ENCODE peak calls at places on chromosomes 5 and 9, in ten cellular contexts. One of them, this sample, is unnamed.

GRCh38 chr5:62477801-62478200 is 65.2 kb downstream of the IPO11 start:
- DNase-seq in sigmoid colon: no peak
- DNase-seq in breast epithelium: no peak
- DNase-seq in vagina: no peak
- DNase-seq in HCT116: no peak
- DNase-seq in suprapubic skin: no peak
- DNase-seq in prostate gland: no peak
- DNase-seq in K562: no peak
- DNase-seq in HepG2: no peak
- DNase-seq in H1: no peak
- DNase-seq in this sample: no peak

GRCh38 chr9:68705636-68706578 is 867 bp downstream of the PIP5K1B start:
- DNase-seq in sigmoid colon: peak
- DNase-seq in breast epithelium: no peak
- DNase-seq in vagina: no peak
- DNase-seq in HCT116: no peak
- DNase-seq in suprapubic skin: no peak
- DNase-seq in prostate gland: no peak
- DNase-seq in K562: peak
- DNase-seq in HepG2: peak
- DNase-seq in H1: no peak
- DNase-seq in this sample: peak

GRCh38 chr5:150024241-150024984 is 23.9 kb downstream of the HMGXB3 start:
- DNase-seq in sigmoid colon: no peak
- DNase-seq in breast epithelium: peak
- DNase-seq in vagina: no peak
- DNase-seq in HCT116: no peak
- DNase-seq in suprapubic skin: no peak
- DNase-seq in prostate gland: no peak
- DNase-seq in K562: peak
- DNase-seq in HepG2: no peak
- DNase-seq in H1: no peak
- DNase-seq in this sample: no peak

GRCh38 chr5:173764321-173765029 is 123.7 kb upstream of the CPEB4 start:
- DNase-seq in sigmoid colon: peak
- DNase-seq in breast epithelium: peak
- DNase-seq in vagina: peak
- DNase-seq in HCT116: peak
- DNase-seq in suprapubic skin: peak
- DNase-seq in prostate gland: peak
- DNase-seq in K562: peak
- DNase-seq in HepG2: peak
- DNase-seq in H1: no peak
- DNase-seq in this sample: no peak

GRCh38 chr5:90878081-90878480 is 319.5 kb downstream of the ADGRV1 start:
- DNase-seq in sigmoid colon: no peak
- DNase-seq in breast epithelium: no peak
- DNase-seq in vagina: no peak
- DNase-seq in HCT116: no peak
- DNase-seq in suprapubic skin: no peak
- DNase-seq in prostate gland: no peak
- DNase-seq in K562: no peak
- DNase-seq in HepG2: no peak
- DNase-seq in H1: no peak
- DNase-seq in this sample: no peak

GRCh38 chr5:146995878-146996277 is 117.3 kb upstream of the PPP2R2B start:
- DNase-seq in sigmoid colon: no peak
- DNase-seq in breast epithelium: no peak
- DNase-seq in vagina: no peak
- DNase-seq in HCT116: no peak
- DNase-seq in suprapubic skin: no peak
- DNase-seq in prostate gland: no peak
- DNase-seq in K562: no peak
- DNase-seq in HepG2: no peak
- DNase-seq in H1: no peak
- DNase-seq in this sample: no peak

GRCh38 chr5:98414938-98415337 is 358.5 kb upstream of the RGMB start:
- DNase-seq in sigmoid colon: no peak
- DNase-seq in breast epithelium: no peak
- DNase-seq in vagina: no peak
- DNase-seq in HCT116: no peak
- DNase-seq in suprapubic skin: no peak
- DNase-seq in prostate gland: no peak
- DNase-seq in K562: no peak
- DNase-seq in HepG2: no peak
- DNase-seq in H1: no peak
- DNase-seq in this sample: no peak

GRCh38 chr9:98158071-98158791 is 34.2 kb downstream of the CORO2A start:
- DNase-seq in sigmoid colon: no peak
- DNase-seq in breast epithelium: peak
- DNase-seq in vagina: no peak
- DNase-seq in HCT116: no peak
- DNase-seq in suprapubic skin: no peak
- DNase-seq in prostate gland: peak
- DNase-seq in K562: no peak
- DNase-seq in HepG2: peak
- DNase-seq in H1: no peak
- DNase-seq in this sample: no peak

GRCh38 chr5:149400304-149400703 is 21.2 kb upstream of the IL17B start:
- DNase-seq in sigmoid colon: peak
- DNase-seq in breast epithelium: no peak
- DNase-seq in vagina: no peak
- DNase-seq in HCT116: no peak
- DNase-seq in suprapubic skin: no peak
- DNase-seq in prostate gland: no peak
- DNase-seq in K562: peak
- DNase-seq in HepG2: peak
- DNase-seq in H1: no peak
- DNase-seq in this sample: no peak

GRCh38 chr5:83331842-83332241 is 139.7 kb upstream of the VCAN start:
- DNase-seq in sigmoid colon: no peak
- DNase-seq in breast epithelium: no peak
- DNase-seq in vagina: no peak
- DNase-seq in HCT116: no peak
- DNase-seq in suprapubic skin: no peak
- DNase-seq in prostate gland: no peak
- DNase-seq in K562: no peak
- DNase-seq in HepG2: no peak
- DNase-seq in H1: no peak
- DNase-seq in this sample: no peak

GRCh38 chr5:45277860-45278259 is 418.3 kb downstream of the HCN1 start:
- DNase-seq in sigmoid colon: no peak
- DNase-seq in breast epithelium: no peak
- DNase-seq in vagina: no peak
- DNase-seq in HCT116: peak
- DNase-seq in suprapubic skin: no peak
- DNase-seq in prostate gland: no peak
- DNase-seq in K562: no peak
- DNase-seq in HepG2: peak
- DNase-seq in H1: no peak
- DNase-seq in this sample: no peak

GRCh38 chr5:157944938-157945337 is 86.0 kb upstream of the CLINT1 start:
- DNase-seq in sigmoid colon: no peak
- DNase-seq in breast epithelium: no peak
- DNase-seq in vagina: no peak
- DNase-seq in HCT116: no peak
- DNase-seq in suprapubic skin: no peak
- DNase-seq in prostate gland: no peak
- DNase-seq in K562: no peak
- DNase-seq in HepG2: no peak
- DNase-seq in H1: no peak
- DNase-seq in this sample: no peak

GRCh38 chr9:92657296-92658094 is 12.4 kb downstream of the IPPK start:
- DNase-seq in sigmoid colon: no peak
- DNase-seq in breast epithelium: no peak
- DNase-seq in vagina: peak
- DNase-seq in HCT116: no peak
- DNase-seq in suprapubic skin: peak
- DNase-seq in prostate gland: no peak
- DNase-seq in K562: no peak
- DNase-seq in HepG2: no peak
- DNase-seq in H1: no peak
- DNase-seq in this sample: peak

GRCh38 chr5:179292681-179293080 is 52.6 kb downstream of the ADAMTS2 start:
- DNase-seq in sigmoid colon: peak
- DNase-seq in breast epithelium: no peak
- DNase-seq in vagina: no peak
- DNase-seq in HCT116: no peak
- DNase-seq in suprapubic skin: no peak
- DNase-seq in prostate gland: no peak
- DNase-seq in K562: no peak
- DNase-seq in HepG2: no peak
- DNase-seq in H1: no peak
- DNase-seq in this sample: peak

GRCh38 chr9:2227468-2227867 is 212.3 kb downstream of the SMARCA2 start:
- DNase-seq in sigmoid colon: peak
- DNase-seq in breast epithelium: no peak
- DNase-seq in vagina: no peak
- DNase-seq in HCT116: no peak
- DNase-seq in suprapubic skin: no peak
- DNase-seq in prostate gland: no peak
- DNase-seq in K562: no peak
- DNase-seq in HepG2: no peak
- DNase-seq in H1: no peak
- DNase-seq in this sample: no peak

GRCh38 chr9:128916745-128917144 is 4.0 kb upstream of the PHYHD1 start:
- DNase-seq in sigmoid colon: no peak
- DNase-seq in breast epithelium: no peak
- DNase-seq in vagina: no peak
- DNase-seq in HCT116: no peak
- DNase-seq in suprapubic skin: no peak
- DNase-seq in prostate gland: no peak
- DNase-seq in K562: no peak
- DNase-seq in HepG2: no peak
- DNase-seq in H1: no peak
- DNase-seq in this sample: no peak

GRCh38 chr9:128916204-128916603 is 4.6 kb upstream of the PHYHD1 start:
- DNase-seq in sigmoid colon: peak
- DNase-seq in breast epithelium: peak
- DNase-seq in vagina: no peak
- DNase-seq in HCT116: no peak
- DNase-seq in suprapubic skin: no peak
- DNase-seq in prostate gland: peak
- DNase-seq in K562: no peak
- DNase-seq in HepG2: no peak
- DNase-seq in H1: no peak
- DNase-seq in this sample: no peak

GRCh38 chr9:128918921-128919320 is 1.9 kb upstream of the PHYHD1 start:
- DNase-seq in sigmoid colon: no peak
- DNase-seq in breast epithelium: no peak
- DNase-seq in vagina: no peak
- DNase-seq in HCT116: no peak
- DNase-seq in suprapubic skin: no peak
- DNase-seq in prostate gland: no peak
- DNase-seq in K562: no peak
- DNase-seq in HepG2: no peak
- DNase-seq in H1: no peak
- DNase-seq in this sample: no peak

GRCh38 chr9:128919409-128919808 is 1.4 kb upstream of the PHYHD1 start:
- DNase-seq in sigmoid colon: no peak
- DNase-seq in breast epithelium: no peak
- DNase-seq in vagina: no peak
- DNase-seq in HCT116: no peak
- DNase-seq in suprapubic skin: no peak
- DNase-seq in prostate gland: no peak
- DNase-seq in K562: no peak
- DNase-seq in HepG2: peak
- DNase-seq in H1: no peak
- DNase-seq in this sample: no peak

GRCh38 chr9:128917151-128917849 is 3.5 kb upstream of the PHYHD1 start:
- DNase-seq in sigmoid colon: peak
- DNase-seq in breast epithelium: peak
- DNase-seq in vagina: no peak
- DNase-seq in HCT116: no peak
- DNase-seq in suprapubic skin: peak
- DNase-seq in prostate gland: peak
- DNase-seq in K562: no peak
- DNase-seq in HepG2: peak
- DNase-seq in H1: no peak
- DNase-seq in this sample: no peak
- TF ChIP-seq POLR2AphosphoS5 in sigmoid colon: peak
- TF ChIP-seq POLR2AphosphoS5 in breast epithelium: peak
- TF ChIP-seq POLR2AphosphoS5 in vagina: peak
- TF ChIP-seq POLR2AphosphoS5 in HCT116: no peak
- TF ChIP-seq POLR2AphosphoS5 in suprapubic skin: no peak
- TF ChIP-seq POLR2AphosphoS5 in prostate gland: peak
- TF ChIP-seq POLR2AphosphoS5 in K562: no peak
- TF ChIP-seq POLR2AphosphoS5 in HepG2: no peak
- TF ChIP-seq POLR2AphosphoS5 in H1: no peak
- TF ChIP-seq POLR2AphosphoS5 in this sample: peak

DNA sequence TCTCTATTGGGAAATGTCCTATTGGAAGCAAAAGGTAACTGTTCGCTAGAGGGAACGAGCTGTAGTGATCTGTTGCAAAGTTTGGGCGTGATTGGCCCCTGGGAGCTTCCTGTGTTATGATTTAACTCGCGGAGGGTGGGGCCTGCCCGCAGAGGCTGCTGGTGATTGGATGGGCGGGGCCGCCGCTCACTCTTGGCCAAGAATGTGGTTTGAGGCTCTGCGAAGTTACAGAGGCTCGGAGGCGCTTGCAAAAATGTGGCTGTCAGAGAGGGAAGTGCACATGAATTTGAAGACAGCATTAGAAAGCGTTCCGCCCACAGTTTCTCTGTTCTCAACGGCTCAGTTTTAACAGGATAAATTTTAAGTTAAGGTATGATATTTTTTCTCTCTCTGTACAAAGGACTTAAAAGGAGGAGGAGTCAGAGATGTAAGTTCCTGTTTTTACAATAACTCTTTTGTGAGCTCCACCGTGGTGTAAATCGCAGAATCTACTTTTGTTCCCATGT is 46.9 kb downstream of the CNTRL start:
- DNase-seq in sigmoid colon: peak
- DNase-seq in breast epithelium: peak
- DNase-seq in vagina: peak
- DNase-seq in HCT116: peak
- DNase-seq in suprapubic skin: peak
- DNase-seq in prostate gland: peak
- DNase-seq in K562: peak
- DNase-seq in HepG2: peak
- DNase-seq in H1: peak
- DNase-seq in this sample: peak
- TF ChIP-seq POLR2A in sigmoid colon: peak
- TF ChIP-seq POLR2A in breast epithelium: no peak
- TF ChIP-seq POLR2A in vagina: peak
- TF ChIP-seq POLR2A in HCT116: peak
- TF ChIP-seq POLR2A in suprapubic skin: no peak
- TF ChIP-seq POLR2A in prostate gland: peak
- TF ChIP-seq POLR2A in K562: peak
- TF ChIP-seq POLR2A in HepG2: peak
- TF ChIP-seq POLR2A in H1: no peak
- TF ChIP-seq POLR2A in this sample: no peak

GRCh38 chr9:133944746-133945135 is 47.4 kb downstream of the VAV2 start:
- DNase-seq in sigmoid colon: no peak
- DNase-seq in breast epithelium: peak
- DNase-seq in vagina: no peak
- DNase-seq in HCT116: no peak
- DNase-seq in suprapubic skin: no peak
- DNase-seq in prostate gland: peak
- DNase-seq in K562: no peak
- DNase-seq in HepG2: no peak
- DNase-seq in H1: no peak
- DNase-seq in this sample: peak
- TF ChIP-seq POLR2AphosphoS5 in sigmoid colon: no peak
- TF ChIP-seq POLR2AphosphoS5 in breast epithelium: no peak
- TF ChIP-seq POLR2AphosphoS5 in vagina: peak
- TF ChIP-seq POLR2AphosphoS5 in HCT116: no peak
- TF ChIP-seq POLR2AphosphoS5 in suprapubic skin: no peak
- TF ChIP-seq POLR2AphosphoS5 in prostate gland: peak
- TF ChIP-seq POLR2AphosphoS5 in K562: no peak
- TF ChIP-seq POLR2AphosphoS5 in HepG2: no peak
- TF ChIP-seq POLR2AphosphoS5 in H1: no peak
- TF ChIP-seq POLR2AphosphoS5 in this sample: no peak

GRCh38 chr9:134626576-134627416 is 14.8 kb upstream of the COL5A1 start:
- DNase-seq in sigmoid colon: peak
- DNase-seq in breast epithelium: no peak
- DNase-seq in vagina: no peak
- DNase-seq in HCT116: no peak
- DNase-seq in suprapubic skin: peak
- DNase-seq in prostate gland: no peak
- DNase-seq in K562: no peak
- DNase-seq in HepG2: no peak
- DNase-seq in H1: no peak
- DNase-seq in this sample: peak
- TF ChIP-seq POLR2A in sigmoid colon: no peak
- TF ChIP-seq POLR2A in breast epithelium: no peak
- TF ChIP-seq POLR2A in vagina: no peak
- TF ChIP-seq POLR2A in HCT116: no peak
- TF ChIP-seq POLR2A in suprapubic skin: no peak
- TF ChIP-seq POLR2A in prostate gland: no peak
- TF ChIP-seq POLR2A in K562: no peak
- TF ChIP-seq POLR2A in HepG2: no peak
- TF ChIP-seq POLR2A in H1: no peak
- TF ChIP-seq POLR2A in this sample: no peak